ENCODE peak calls at places on chromosomes 4 and X, in nine cellular contexts. Z, V, X, I, P, S, W, O and J are unnamed samples.

GRCh38 chrX:85963736-85964135 is 83.6 kb downstream of the CHM start:
- DNase-seq in Z (peak; percentile 67), W (no peak), V (no peak), I (no peak), X (no peak), S (no peak), P (peak; percentile 65), O (no peak), J (no peak)

GRCh38 chr4:2469192-2469984 is 482 bp downstream of the RNF4 start:
- DNase-seq in V (peak; percentile 51), Z (peak; percentile 35), P (no peak), X (no peak), I (peak; percentile 54), W (peak; percentile 50), O (peak; percentile 76), S (peak; percentile 84), J (peak; percentile 58)

GRCh38 chr4:41222259-41222658 is 7.9 kb upstream of the APBB2 start:
- DNase-seq in Z (no peak), O (no peak), W (no peak), V (no peak), I (no peak), P (no peak), S (no peak), X (no peak), J (no peak)

GRCh38 chr4:27463816-27464215 is 603.2 kb downstream of the STIM2 start:
- DNase-seq in W (no peak), V (no peak), S (no peak), P (no peak), Z (peak; percentile 3), O (no peak), X (no peak), I (no peak), J (no peak)

GRCh38 chrX:25206761-25207160 is 191.0 kb upstream of the ARX start:
- DNase-seq in X (no peak), S (no peak), O (no peak), Z (no peak), W (no peak), P (no peak), V (no peak), I (no peak), J (no peak)

GRCh38 chrX:50075630-50076349 is 125.0 kb downstream of the AKAP4 start:
- DNase-seq in I (no peak), S (peak; percentile 16), O (peak; percentile 40), P (no peak), Z (no peak), W (no peak), X (no peak), V (no peak), J (no peak)

GRCh38 chrX:136589966-136590365 is 58.0 kb downstream of the VGLL1 start:
- DNase-seq in S (no peak), O (no peak), P (no peak), W (no peak), I (no peak), X (no peak), Z (no peak), V (no peak), J (no peak)

GRCh38 chr4:151256134-151256533 is 20.8 kb upstream of the PRSS48 start:
- DNase-seq in W (no peak), Z (no peak), S (no peak), I (no peak), V (no peak), P (no peak), X (no peak), O (no peak), J (no peak)

GRCh38 chr4:114694770-114695169 is 96.2 kb downstream of the UGT8 start:
- DNase-seq in W (no peak), P (peak; percentile 3), I (no peak), Z (peak; percentile 42), O (no peak), S (peak; percentile 53), V (no peak), X (no peak), J (no peak)

GRCh38 chr4:182743815-182744214 is 173.4 kb downstream of the DCTD start:
- DNase-seq in W (no peak), O (no peak), V (no peak), Z (no peak), X (no peak), I (no peak), S (no peak), P (no peak), J (no peak)

GRCh38 chr4:155597933-155598451 is 68.7 kb upstream of the GUCY1A1 start:
- DNase-seq in W (no peak), S (no peak), X (no peak), I (no peak), V (no peak), P (no peak), O (no peak), Z (no peak), J (no peak)

GRCh38 chr4:54566608-54567007 is 91.1 kb upstream of the KIT start:
- DNase-seq in W (no peak), X (no peak), I (no peak), Z (no peak), V (no peak), P (no peak), O (no peak), S (peak; percentile 98), J (no peak)

GRCh38 chrX:107107459-107107858 is 11.2 kb downstream of the RBM41 start:
- DNase-seq in V (no peak), Z (no peak), P (no peak), S (no peak), I (no peak), X (no peak), W (no peak), O (no peak), J (no peak)

GRCh38 chrX:18640686-18641085 is 31.2 kb downstream of the RS1 start:
- DNase-seq in Z (peak; percentile 16), O (no peak), W (no peak), V (no peak), X (no peak), P (no peak), S (no peak), I (no peak), J (no peak)

GRCh38 chrX:24133280-24133679 is 16.2 kb upstream of the ZFX start:
- DNase-seq in O (no peak), I (no peak), V (no peak), W (no peak), X (no peak), Z (no peak), P (no peak), S (no peak), J (no peak)

GRCh38 chr4:16524911-16525574 is 298.8 kb upstream of the TAPT1 start:
- DNase-seq in Z (peak; percentile 93), P (no peak), X (no peak), S (no peak), V (peak; percentile 8), I (no peak), O (no peak), W (peak; percentile 13), J (no peak)

GRCh38 chr4:99828477-99828876 is 11.8 kb downstream of the DAPP1 start:
- DNase-seq in O (no peak), I (no peak), S (no peak), W (no peak), X (no peak), V (no peak), P (no peak), Z (no peak), J (no peak)

GRCh38 chrX:151505796-151506195 is 57.7 kb upstream of the PASD1 start:
- DNase-seq in I (no peak), S (no peak), Z (peak; percentile 0), X (peak; percentile 5), W (no peak), O (no peak), V (no peak), P (no peak), J (peak; percentile 34)

GRCh38 chrX:49309401-49309981 is 6.0 kb downstream of the GAGE10 start:
- DNase-seq in Z (peak; percentile 44), S (no peak), O (no peak), W (no peak), V (no peak), X (no peak), P (peak; percentile 6), I (no peak), J (no peak)

GRCh38 chrX:123330229-123330942 is 146.3 kb downstream of the GRIA3 start:
- DNase-seq in V (no peak), O (no peak), Z (no peak), X (no peak), P (no peak), S (no peak), I (no peak), W (no peak), J (no peak)

GRCh38 chr4:30716671-30717207 is 3.4 kb upstream of the PCDH7 start:
- DNase-seq in V (no peak), O (no peak), X (peak; percentile 22), W (no peak), Z (peak; percentile 27), P (peak; percentile 15), I (no peak), S (peak; percentile 76), J (peak; percentile 50)

DNA sequence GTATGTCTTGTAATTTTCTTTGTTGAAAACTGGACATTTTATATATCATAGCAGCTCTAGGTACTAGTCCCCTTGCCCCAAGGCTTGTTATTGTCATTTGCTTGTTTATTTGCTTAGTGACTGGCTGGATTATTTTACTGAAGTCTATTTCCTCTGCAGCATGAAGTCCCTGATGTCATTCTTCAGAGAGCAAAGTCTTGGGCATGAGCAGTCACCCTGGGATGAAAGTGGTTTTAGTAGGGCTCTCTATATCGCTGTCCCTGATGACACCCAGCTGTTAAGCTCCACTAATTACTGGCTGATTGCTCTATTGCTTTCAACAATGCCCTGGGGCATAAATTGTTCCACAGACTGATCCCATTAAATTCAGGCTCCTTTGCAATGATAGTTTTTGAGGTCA is 113.5 kb upstream of the USP9X start:
- DNase-seq in Z (no peak), I (no peak), P (no peak), W (no peak), S (no peak), X (no peak), O (no peak), V (no peak), J (no peak)
- TF ChIP-seq CTCF in Z (no peak), I (no peak), P (no peak), W (no peak), S (no peak), X (no peak), O (no peak), V (no peak), J (no peak)

GRCh38 chrX:34341258-34341657 is 209.1 kb upstream of the FAM47A start:
- DNase-seq in I (no peak), Z (no peak), V (no peak), O (no peak), X (no peak), P (no peak), W (no peak), S (no peak), J (no peak)
- TF ChIP-seq CTCF in I (no peak), Z (no peak), V (no peak), O (no peak), X (peak; percentile 54), P (peak; percentile 16), W (no peak), S (no peak), J (peak; percentile 15)

GRCh38 chrX:15973299-15973698 is 118.7 kb upstream of the AP1S2 start:
- DNase-seq in P (peak; percentile 27), W (peak; percentile 5), I (no peak), V (no peak), O (no peak), X (peak; percentile 10), Z (peak; percentile 39), S (peak; percentile 62), J (no peak)
- TF ChIP-seq CTCF in P (peak; percentile 71), W (peak; percentile 41), I (peak; percentile 14), V (peak; percentile 47), O (peak; percentile 42), X (peak; percentile 42), Z (peak; percentile 33), S (peak; percentile 83), J (peak; percentile 48)

GRCh38 chr4:126807132-126807531 is 825.6 kb upstream of the INTU start:
- DNase-seq in W (no peak), S (no peak), P (no peak), I (no peak), Z (no peak), O (no peak), X (no peak), V (no peak), J (no peak)

GRCh38 chr4:126812076-126812475 is 820.7 kb upstream of the INTU start:
- DNase-seq in X (no peak), P (no peak), Z (no peak), S (no peak), O (no peak), W (no peak), I (no peak), V (no peak), J (no peak)
- TF ChIP-seq CTCF in X (peak; percentile 23), P (no peak), Z (no peak), S (no peak), O (no peak), W (no peak), I (peak; percentile 37), V (no peak), J (no peak)